ENCODE peak calls at places on chromosomes 11 and 22, in ten cellular contexts. P, S, L, I, E, Y, Z, D, C and H are unnamed samples.

GRCh38 chr11:89489930-89490329 is 1.2 kb downstream of the NOX4 start:
- DNase-seq in P (no peak), S (no peak), L (no peak), I (no peak), E (no peak), Y (no peak), Z (no peak), D (no peak), C (no peak), H (no peak)

GRCh38 chr11:74532496-74533246 is 39.1 kb upstream of the LIPT2 start:
- DNase-seq in P (no peak), S (no peak), L (no peak), I (no peak), E (no peak), Y (peak; percentile 29), Z (no peak), D (no peak), C (no peak), H (no peak)

GRCh38 chr11:61533401-61533800 is 24.9 kb downstream of the LRRC10B start:
- DNase-seq in P (no peak), S (no peak), L (no peak), I (no peak), E (no peak), Y (peak; percentile 64), Z (no peak), D (no peak), C (no peak), H (no peak)

GRCh38 chr11:78094250-78094649 is 14.6 kb upstream of the NDUFC2 start:
- DNase-seq in P (no peak), S (no peak), L (no peak), I (no peak), E (no peak), Y (no peak), Z (no peak), D (no peak), C (no peak), H (no peak)

GRCh38 chr11:74154621-74155281 is 16.1 kb downstream of the C2CD3 start:
- DNase-seq in P (no peak), S (no peak), L (no peak), I (peak; percentile 62), E (no peak), Y (no peak), Z (no peak), D (no peak), C (no peak), H (no peak)

GRCh38 chr11:124297921-124298320 is 15.8 kb downstream of the OR8D1 start:
- DNase-seq in P (no peak), S (no peak), L (no peak), I (no peak), E (no peak), Y (no peak), Z (no peak), D (no peak), C (no peak), H (no peak)

GRCh38 chr11:134785660-134786284 is 373.7 kb upstream of the B3GAT1 start:
- DNase-seq in P (no peak), S (no peak), L (no peak), I (no peak), E (no peak), Y (no peak), Z (no peak), D (no peak), C (no peak), H (no peak)

GRCh38 chr22:40603088-40603605 is 33.4 kb downstream of the MRTFA start:
- DNase-seq in P (no peak), S (no peak), L (no peak), I (peak; percentile 58), E (no peak), Y (no peak), Z (no peak), D (no peak), C (no peak), H (no peak)

GRCh38 chr11:93504110-93505095 is 38.8 kb downstream of the SMCO4 start:
- DNase-seq in P (no peak), S (no peak), L (no peak), I (no peak), E (no peak), Y (no peak), Z (no peak), D (no peak), C (no peak), H (no peak)

GRCh38 chr11:122668562-122669090 is 13.1 kb downstream of the UBASH3B start:
- DNase-seq in P (no peak), S (no peak), L (no peak), I (peak; percentile 23), E (no peak), Y (no peak), Z (no peak), D (no peak), C (no peak), H (peak; percentile 56)

GRCh38 chr11:77440678-77441077 is 33.2 kb downstream of the PAK1 start:
- DNase-seq in P (no peak), S (no peak), L (no peak), I (no peak), E (no peak), Y (no peak), Z (no peak), D (no peak), C (no peak), H (no peak)

GRCh38 chr22:25898707-25899365 is 156.8 kb downstream of the MYO18B start:
- DNase-seq in P (peak; percentile 9), S (no peak), L (no peak), I (no peak), E (no peak), Y (no peak), Z (peak; percentile 19), D (no peak), C (no peak), H (no peak)

GRCh38 chr11:63761870-63762661 is 6.5 kb downstream of the ZFTA start:
- DNase-seq in P (peak; percentile 55), S (peak; percentile 49), L (no peak), I (no peak), E (peak; percentile 58), Y (peak; percentile 14), Z (no peak), D (no peak), C (no peak), H (no peak)

GRCh38 chr22:44365196-44365802 is 52.5 kb upstream of the SHISAL1 start:
- DNase-seq in P (no peak), S (peak; percentile 21), L (no peak), I (no peak), E (peak; percentile 32), Y (no peak), Z (no peak), D (no peak), C (no peak), H (no peak)

GRCh38 chr22:44497218-44497903 is 672 bp downstream of the RTL6 start:
- DNase-seq in P (peak; percentile 9), S (peak; percentile 56), L (no peak), I (peak; percentile 45), E (peak; percentile 60), Y (peak; percentile 18), Z (no peak), D (peak; percentile 26), C (no peak), H (peak; percentile 9)

GRCh38 chr22:30873086-30873650 is 95.4 kb downstream of the MORC2 start:
- DNase-seq in P (no peak), S (peak; percentile 20), L (no peak), I (no peak), E (no peak), Y (peak; percentile 1), Z (no peak), D (no peak), C (no peak), H (no peak)

GRCh38 chr11:8863838-8864237 is 47.2 kb upstream of the AKIP1 start:
- DNase-seq in P (no peak), S (no peak), L (no peak), I (peak; percentile 41), E (no peak), Y (no peak), Z (no peak), D (no peak), C (no peak), H (no peak)
- H3K27ac ChIP-seq in P (no peak overlapping the region), S (no peak overlapping the region), L (peak overlapping the region; percentile 53), I (no peak overlapping the region), E (no peak overlapping the region), Y (peak overlapping the region; percentile 66), Z (no peak overlapping the region), D (no peak overlapping the region), C (no peak overlapping the region), H (no peak overlapping the region)

GRCh38 chr11:35927067-35927466 is 16.8 kb upstream of the LDLRAD3 start:
- DNase-seq in P (no peak), S (no peak), L (no peak), I (no peak), E (no peak), Y (no peak), Z (no peak), D (no peak), C (no peak), H (no peak)
- H3K27ac ChIP-seq in P (no peak overlapping the region), S (no peak overlapping the region), L (no peak overlapping the region), I (no peak overlapping the region), E (no peak overlapping the region), Y (no peak overlapping the region), Z (no peak overlapping the region), D (peak overlapping the region; percentile 10), C (no peak overlapping the region), H (no peak overlapping the region)

GRCh38 chr22:28952857-28953256 is 69.5 kb downstream of the ZNRF3 start:
- DNase-seq in P (no peak), S (no peak), L (no peak), I (no peak), E (no peak), Y (no peak), Z (no peak), D (no peak), C (no peak), H (no peak)
- H3K27ac ChIP-seq in P (peak overlapping the region; percentile 52), S (peak overlapping the region; percentile 82), L (no peak overlapping the region), I (peak overlapping the region; percentile 44), E (peak overlapping the region; percentile 20), Y (no peak overlapping the region), Z (no peak overlapping the region), D (peak overlapping the region; percentile 22), C (no peak overlapping the region), H (no peak overlapping the region)

DNA sequence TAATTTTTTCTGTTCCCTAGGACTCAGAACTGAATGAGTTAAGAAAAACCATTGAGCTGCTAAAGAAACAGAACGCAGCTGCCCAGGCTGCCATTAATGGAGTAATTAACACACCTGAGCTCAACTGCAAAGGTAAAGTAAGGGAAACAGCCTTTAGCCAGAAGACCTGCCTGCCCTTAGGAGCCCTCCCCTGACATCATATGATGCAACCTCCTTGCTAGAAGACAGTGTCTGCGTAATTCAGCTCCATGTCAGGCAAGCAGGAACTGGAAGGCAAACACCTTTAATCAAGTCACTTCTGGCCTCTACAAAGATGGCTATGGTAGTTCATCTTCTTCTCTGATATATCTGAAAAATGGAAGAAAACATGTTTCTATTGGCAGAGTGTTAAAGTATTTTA is 82.3 kb downstream of the DBX1 start:
- DNase-seq in P (no peak), S (no peak), L (no peak), I (no peak), E (no peak), Y (no peak), Z (no peak), D (no peak), C (no peak), H (no peak)
- H3K27ac ChIP-seq in P (no peak overlapping the region), S (no peak overlapping the region), L (no peak overlapping the region), I (peak overlapping the region; percentile 7), E (no peak overlapping the region), Y (no peak overlapping the region), Z (peak overlapping the region; percentile 26), D (no peak overlapping the region), C (no peak overlapping the region), H (no peak overlapping the region)

GRCh38 chr22:29336751-29337490 is 21.4 kb upstream of the RASL10A start:
- DNase-seq in P (no peak), S (no peak), L (no peak), I (no peak), E (peak; percentile 88), Y (no peak), Z (no peak), D (no peak), C (no peak), H (no peak)
- H3K27ac ChIP-seq in P (no peak overlapping the region), S (no peak overlapping the region), L (peak overlapping the region; percentile 45), I (no peak overlapping the region), E (peak overlapping the region; percentile 78), Y (no peak overlapping the region), Z (no peak overlapping the region), D (no peak overlapping the region), C (no peak overlapping the region), H (no peak overlapping the region)